ENCODE peak calls at places on chromosomes 13 and 19, in five cellular contexts. E, C, B, D and T are unnamed samples.

GRCh38 chr19:2616741-2617392 is 85.6 kb downstream of the GNG7 start:
- DNase-seq in E (no peak), C (no peak), B (peak; percentile 35), D (peak; percentile 96), T (no peak)

GRCh38 chr19:3672993-3673392 is 27.3 kb downstream of the PIP5K1C start:
- DNase-seq in E (peak; percentile 32), C (no peak), B (no peak), D (no peak), T (no peak)

GRCh38 chr19:47686679-47687450 is 26.4 kb upstream of the EHD2 start:
- DNase-seq in E (no peak), C (no peak), B (no peak), D (no peak), T (no peak)

GRCh38 chr13:62193919-62194318 is 778.3 kb upstream of the PCDH20 start:
- DNase-seq in E (no peak), C (no peak), B (no peak), D (no peak), T (no peak)

GRCh38 chr19:32711747-32712146 is 7.8 kb upstream of the TDRD12 start:
- DNase-seq in E (no peak), C (no peak), B (no peak), D (no peak), T (no peak)

GRCh38 chr19:45863840-45864628 is at the start of gene FOXA3:
- DNase-seq in E (peak; percentile 92), C (peak; percentile 87), B (peak; percentile 64), D (no peak), T (no peak)

GRCh38 chr19:43809762-43810696 is 7.8 kb upstream of the LYPD5 start:
- DNase-seq in E (peak; percentile 71), C (peak; percentile 55), B (peak; percentile 29), D (peak; percentile 50), T (peak; percentile 24)

GRCh38 chr19:2097330-2098327 is 914 bp downstream of the IZUMO4 start:
- DNase-seq in E (peak; percentile 15), C (no peak), B (no peak), D (no peak), T (no peak)

GRCh38 chr13:85509512-85509911 is 289.7 kb downstream of the SLITRK6 start:
- DNase-seq in E (no peak), C (no peak), B (no peak), D (no peak), T (no peak)

GRCh38 chr13:72537400-72537780 is 190.0 kb downstream of the MZT1 start:
- DNase-seq in E (no peak), C (no peak), B (peak; percentile 16), D (no peak), T (no peak)

GRCh38 chr13:32224916-32225315 is 90.2 kb downstream of the ZAR1L start:
- DNase-seq in E (no peak), C (no peak), B (no peak), D (no peak), T (no peak)

GRCh38 chr19:40147693-40148347 is 43.4 kb upstream of the MAP3K10 start:
- DNase-seq in E (peak; percentile 25), C (no peak), B (no peak), D (peak; percentile 9), T (no peak)

GRCh38 chr19:2484178-2484937 is 8.4 kb downstream of the GADD45B start:
- DNase-seq in E (no peak), C (no peak), B (no peak), D (no peak), T (no peak)

GRCh38 chr13:32984857-32985626 is 31.2 kb upstream of the KL start:
- DNase-seq in E (no peak), C (no peak), B (no peak), D (no peak), T (no peak)

GRCh38 chr13:23637813-23638212 is 67.6 kb downstream of the TNFRSF19 start:
- DNase-seq in E (no peak), C (no peak), B (no peak), D (no peak), T (no peak)

GRCh38 chr13:83618966-83619365 is 263.3 kb downstream of the SLITRK1 start:
- DNase-seq in E (no peak), C (no peak), B (no peak), D (no peak), T (no peak)

GRCh38 chr13:71252191-71252704 is 614.8 kb downstream of the DACH1 start:
- DNase-seq in E (no peak), C (no peak), B (no peak), D (no peak), T (no peak)

GRCh38 chr19:2962018-2962670 is 15.2 kb upstream of the TLE6 start:
- DNase-seq in E (peak; percentile 81), C (peak; percentile 77), B (peak; percentile 70), D (peak; percentile 53), T (peak; percentile 65)

GRCh38 chr19:45076029-45076850 is at the start of gene ZNF296:
- DNase-seq in E (peak; percentile 93), C (no peak), B (peak; percentile 75), D (peak; percentile 85), T (no peak)

GRCh38 chr13:110070046-110070445 is 236.9 kb downstream of the COL4A1 start:
- DNase-seq in E (no peak), C (no peak), B (no peak), D (no peak), T (no peak)

GRCh38 chr13:24253520-24254150 is 55.7 kb upstream of the C1QTNF9 start:
- DNase-seq in E (no peak), C (no peak), B (no peak), D (no peak), T (no peak)

GRCh38 chr13:51728972-51729371 is 75.0 kb downstream of the DHRS12 start:
- DNase-seq in E (no peak), C (no peak), B (no peak), D (peak; percentile 72), T (no peak)

GRCh38 chr13:30797847-30798246 is 62.5 kb downstream of the ALOX5AP start:
- DNase-seq in E (no peak), C (no peak), B (no peak), D (no peak), T (no peak)

GRCh38 chr19:2365201-2365970 is 5.3 kb downstream of the TMPRSS9 start:
- DNase-seq in E (no peak), C (no peak), B (no peak), D (no peak), T (no peak)

GRCh38 chr19:19568802-19569756 is 31.0 kb downstream of the CILP2 start:
- DNase-seq in E (no peak), C (no peak), B (no peak), D (no peak), T (no peak)

GRCh38 chr19:35369522-35369921 is 1.3 kb upstream of the GPR42 start:
- DNase-seq in E (no peak), C (no peak), B (no peak), D (no peak), T (no peak)

GRCh38 chr13:108213946-108214345 is 1.4 kb downstream of the LIG4 start:
- DNase-seq in E (no peak), C (no peak), B (no peak), D (no peak), T (no peak)

GRCh38 chr19:5115771-5116202 is 146.9 kb downstream of the KDM4B start:
- DNase-seq in E (no peak), C (no peak), B (peak; percentile 66), D (no peak), T (no peak)

GRCh38 chr19:37654525-37654832 is 786 bp downstream of the ZFP30 start:
- DNase-seq in E (no peak), C (no peak), B (no peak), D (peak; percentile 37), T (no peak)

GRCh38 chr19:37654118-37654517 is 1.1 kb downstream of the ZFP30 start:
- DNase-seq in E (peak; percentile 6), C (peak; percentile 40), B (no peak), D (no peak), T (no peak)

GRCh38 chr19:37654833-37655688 is at the start of gene ZFP30:
- DNase-seq in E (peak; percentile 93), C (peak; percentile 91), B (peak; percentile 81), D (peak; percentile 90), T (peak; percentile 33)

GRCh38 chr19:37655689-37656491 is 625 bp upstream of the ZFP30 start:
- DNase-seq in E (peak; percentile 90), C (peak; percentile 89), B (peak; percentile 80), D (peak; percentile 89), T (peak; percentile 45)
- TF ChIP-seq GABPA in E (peak; percentile 48), C (no peak), B (peak; percentile 20), D (no peak), T (no peak)

GRCh38 chr13:46145950-46146349 is 36.0 kb downstream of the LCP1 start:
- DNase-seq in E (no peak), C (no peak), B (no peak), D (no peak), T (no peak)

GRCh38 chr13:46146898-46147297 is 35.1 kb downstream of the LCP1 start:
- DNase-seq in E (no peak), C (peak; percentile 42), B (peak; percentile 56), D (no peak), T (no peak)

GRCh38 chr13:46150134-46150693 is 31.8 kb downstream of the LCP1 start:
- DNase-seq in E (no peak), C (no peak), B (no peak), D (no peak), T (no peak)

GRCh38 chr13:46152627-46153328 is 29.2 kb downstream of the LCP1 start:
- DNase-seq in E (no peak), C (no peak), B (peak; percentile 47), D (no peak), T (no peak)

DNA sequence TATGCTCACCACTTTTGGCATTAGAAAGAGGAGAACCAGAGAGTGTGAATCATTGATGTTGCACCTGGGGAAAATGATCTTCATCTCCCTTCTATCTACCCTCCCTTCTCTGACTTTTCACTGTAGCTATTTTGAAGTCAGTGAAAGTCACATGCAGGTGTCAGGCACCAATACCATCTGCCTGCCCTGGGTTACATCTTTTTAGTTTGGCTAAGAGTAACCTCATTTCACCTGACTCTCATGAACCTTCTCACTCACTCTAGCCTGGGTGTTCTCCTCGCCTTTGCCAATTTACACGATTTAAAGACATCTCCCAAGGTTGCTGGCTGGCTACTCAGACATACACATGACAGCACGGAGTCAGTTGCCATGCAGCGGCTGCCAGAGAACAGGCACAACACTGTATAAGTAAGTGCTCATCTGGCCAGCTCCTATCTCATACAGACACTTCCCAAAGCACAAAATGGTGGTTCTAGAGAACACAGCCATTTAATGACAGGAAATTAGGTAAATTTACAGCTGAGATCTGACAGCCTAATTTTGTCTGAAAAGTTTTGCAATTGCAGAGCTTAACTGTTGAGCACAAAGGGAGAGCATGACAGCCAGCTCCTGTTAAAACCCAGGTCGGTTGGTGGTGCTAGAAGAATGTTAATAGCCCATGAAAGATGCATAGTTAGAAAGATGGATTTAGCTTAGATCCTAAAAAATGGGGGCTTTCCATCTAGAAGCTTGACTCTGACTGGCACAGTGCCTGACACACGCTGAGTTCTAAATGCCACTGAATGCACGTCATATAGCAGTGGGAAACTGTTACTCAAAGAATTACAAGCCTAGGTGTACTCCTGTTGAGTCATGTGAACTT is 32.5 kb downstream of the LCP1 start:
- DNase-seq in E (no peak), C (no peak), B (no peak), D (no peak), T (no peak)
- TF ChIP-seq REST in E (no peak), C (no peak), B (no peak), D (no peak), T (no peak)

GRCh38 chr19:53432088-53432661 is 391 bp downstream of the ZNF761 start:
- DNase-seq in E (peak; percentile 22), C (peak; percentile 50), B (no peak), D (peak; percentile 19), T (no peak)
- TF ChIP-seq GABPA in E (no peak), C (no peak), B (no peak), D (no peak), T (no peak)

GRCh38 chr19:53703361-53703760 is 71.6 kb downstream of the DPRX start:
- DNase-seq in E (no peak), C (no peak), B (no peak), D (no peak), T (no peak)

GRCh38 chr19:53704011-53704410 is 72.2 kb downstream of the DPRX start:
- DNase-seq in E (no peak), C (no peak), B (no peak), D (no peak), T (no peak)

GRCh38 chr19:53707278-53707677 is 75.5 kb downstream of the DPRX start:
- DNase-seq in E (no peak), C (no peak), B (no peak), D (no peak), T (no peak)
- TF ChIP-seq REST in E (no peak), C (no peak), B (no peak), D (no peak), T (no peak)